ENCODE peak calls at places on chromosome 7, in four cellular contexts. One of them, this sample, is unnamed.

GRCh38 chr7:31883761-31884164 is 186.4 kb downstream of the PDE1C start:
- DNase-seq in GM12865: peak; percentile 64
- DNase-seq in GM23338: no peak
- DNase-seq in adrenal gland: peak; percentile 61
- DNase-seq in this sample: no peak

GRCh38 chr7:158351481-158351880 is 236.1 kb downstream of the PTPRN2 start:
- DNase-seq in GM12865: no peak
- DNase-seq in GM23338: no peak
- DNase-seq in adrenal gland: no peak
- DNase-seq in this sample: no peak

GRCh38 chr7:43199333-43199732 is 86.9 kb downstream of the HECW1 start:
- DNase-seq in GM12865: no peak
- DNase-seq in GM23338: no peak
- DNase-seq in adrenal gland: no peak
- DNase-seq in this sample: no peak

GRCh38 chr7:155299539-155300202 is 2.0 kb downstream of the INSIG1 start:
- DNase-seq in GM12865: peak; percentile 40
- DNase-seq in GM23338: no peak
- DNase-seq in adrenal gland: no peak
- DNase-seq in this sample: peak; percentile 64

GRCh38 chr7:16590424-16590823 is 55.1 kb downstream of the ANKMY2 start:
- DNase-seq in GM12865: no peak
- DNase-seq in GM23338: no peak
- DNase-seq in adrenal gland: no peak
- DNase-seq in this sample: no peak

GRCh38 chr7:155430606-155431005 is 27.3 kb upstream of the EN2 start:
- DNase-seq in GM12865: no peak
- DNase-seq in GM23338: no peak
- DNase-seq in adrenal gland: no peak
- DNase-seq in this sample: no peak

GRCh38 chr7:125383324-125383723 is 453.7 kb upstream of the POT1 start:
- DNase-seq in GM12865: no peak
- DNase-seq in GM23338: peak; percentile 52
- DNase-seq in adrenal gland: no peak
- DNase-seq in this sample: no peak

GRCh38 chr7:134140889-134141867 is 14.0 kb downstream of the LRGUK start:
- DNase-seq in GM12865: peak; percentile 69
- DNase-seq in GM23338: peak; percentile 94
- DNase-seq in adrenal gland: peak; percentile 89
- DNase-seq in this sample: no peak

GRCh38 chr7:84637568-84638338 is 443.2 kb upstream of the SEMA3A start:
- DNase-seq in GM12865: no peak
- DNase-seq in GM23338: peak; percentile 74
- DNase-seq in adrenal gland: no peak
- DNase-seq in this sample: peak; percentile 81

GRCh38 chr7:131080754-131081153 is 246.9 kb upstream of the MKLN1 start:
- DNase-seq in GM12865: no peak
- DNase-seq in GM23338: no peak
- DNase-seq in adrenal gland: no peak
- DNase-seq in this sample: no peak

GRCh38 chr7:23334482-23335056 is 35.4 kb downstream of the MALSU1 start:
- DNase-seq in GM12865: no peak
- DNase-seq in GM23338: no peak
- DNase-seq in adrenal gland: peak; percentile 59
- DNase-seq in this sample: peak; percentile 72

GRCh38 chr7:140326116-140326928 is 72.0 kb downstream of the SLC37A3 start:
- DNase-seq in GM12865: peak; percentile 51
- DNase-seq in GM23338: peak; percentile 72
- DNase-seq in adrenal gland: peak; percentile 86
- DNase-seq in this sample: peak; percentile 26

GRCh38 chr7:33674804-33675411 is 230.4 kb upstream of the BMPER start:
- DNase-seq in GM12865: peak; percentile 44
- DNase-seq in GM23338: peak; percentile 50
- DNase-seq in adrenal gland: no peak
- DNase-seq in this sample: no peak

GRCh38 chr7:96320437-96320836 is 1.5 kb downstream of the SLC25A13 start:
- DNase-seq in GM12865: peak; percentile 74
- DNase-seq in GM23338: no peak
- DNase-seq in adrenal gland: no peak
- DNase-seq in this sample: no peak

GRCh38 chr7:156752371-156753297 is 112.1 kb downstream of the RNF32 start:
- DNase-seq in GM12865: no peak
- DNase-seq in GM23338: peak; percentile 26
- DNase-seq in adrenal gland: no peak
- DNase-seq in this sample: no peak

GRCh38 chr7:55179897-55180682 is 161.3 kb downstream of the EGFR start:
- DNase-seq in GM12865: no peak
- DNase-seq in GM23338: no peak
- DNase-seq in adrenal gland: no peak
- DNase-seq in this sample: no peak

GRCh38 chr7:81135322-81135721 is 216.5 kb upstream of the SEMA3C start:
- DNase-seq in GM12865: no peak
- DNase-seq in GM23338: no peak
- DNase-seq in adrenal gland: no peak
- DNase-seq in this sample: no peak

GRCh38 chr7:491292-491957 is 28.2 kb downstream of the PDGFA start:
- DNase-seq in GM12865: no peak
- DNase-seq in GM23338: no peak
- DNase-seq in adrenal gland: no peak
- DNase-seq in this sample: no peak

GRCh38 chr7:118195837-118196474 is 12.0 kb downstream of the LSM8 start:
- DNase-seq in GM12865: peak; percentile 72
- DNase-seq in GM23338: peak; percentile 90
- DNase-seq in adrenal gland: peak; percentile 82
- DNase-seq in this sample: no peak

GRCh38 chr7:74441801-74442200 is 11.9 kb upstream of the GTF2IRD1 start:
- DNase-seq in GM12865: no peak
- DNase-seq in GM23338: no peak
- DNase-seq in adrenal gland: no peak
- DNase-seq in this sample: no peak

GRCh38 chr7:100158229-100159098 is at the start of gene TRAPPC14:
- DNase-seq in GM12865: peak; percentile 85
- DNase-seq in GM23338: peak; percentile 97
- DNase-seq in adrenal gland: peak; percentile 94
- DNase-seq in this sample: peak; percentile 41

GRCh38 chr7:101669307-101669706 is 40.2 kb upstream of the MYL10 start:
- DNase-seq in GM12865: peak; percentile 21
- DNase-seq in GM23338: peak; percentile 51
- DNase-seq in adrenal gland: no peak
- DNase-seq in this sample: no peak

GRCh38 chr7:152341039-152341913 is 94.5 kb downstream of the KMT2C start:
- DNase-seq in GM12865: peak; percentile 59
- DNase-seq in GM23338: peak; percentile 28
- DNase-seq in adrenal gland: peak; percentile 70
- DNase-seq in this sample: no peak

GRCh38 chr7:1883834-1884582 is 213.9 kb downstream of the ELFN1 start:
- DNase-seq in GM12865: no peak
- DNase-seq in GM23338: peak; percentile 65
- DNase-seq in adrenal gland: no peak
- DNase-seq in this sample: no peak
- TF ChIP-seq CTCF in GM12865: no peak
- TF ChIP-seq CTCF in GM23338: peak; percentile 59
- TF ChIP-seq CTCF in adrenal gland: no peak
- TF ChIP-seq CTCF in this sample: peak; percentile 6

GRCh38 chr7:104548861-104549260 is 220.5 kb downstream of the LHFPL3 start:
- DNase-seq in GM12865: no peak
- DNase-seq in GM23338: peak; percentile 50
- DNase-seq in adrenal gland: no peak
- DNase-seq in this sample: no peak
- TF ChIP-seq CTCF in GM12865: no peak
- TF ChIP-seq CTCF in GM23338: peak; percentile 48
- TF ChIP-seq CTCF in adrenal gland: no peak
- TF ChIP-seq CTCF in this sample: no peak

DNA sequence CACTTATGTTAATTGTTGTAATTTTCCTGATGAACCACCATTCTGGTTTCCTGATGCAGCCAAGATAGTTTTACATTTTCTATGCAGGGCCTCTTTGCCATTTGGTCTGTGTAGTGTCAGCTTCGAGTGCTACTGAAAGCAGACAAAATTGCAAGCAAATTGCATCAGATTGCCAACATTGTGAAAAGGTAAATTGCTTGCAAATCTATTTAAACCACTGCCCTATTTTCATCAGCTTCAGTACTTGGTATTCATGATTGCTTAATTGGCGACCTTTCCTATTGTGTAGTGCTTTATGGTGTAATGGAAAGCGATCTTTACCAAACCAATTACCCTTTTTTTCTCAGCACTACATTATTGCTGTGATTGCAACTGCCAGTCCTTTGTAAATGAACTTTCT is 177.5 kb upstream of the SP8 start:
- DNase-seq in GM12865: no peak
- DNase-seq in GM23338: no peak
- DNase-seq in adrenal gland: no peak
- DNase-seq in this sample: no peak
- TF ChIP-seq CTCF in GM12865: no peak
- TF ChIP-seq CTCF in GM23338: no peak
- TF ChIP-seq CTCF in adrenal gland: no peak
- TF ChIP-seq CTCF in this sample: no peak

DNA sequence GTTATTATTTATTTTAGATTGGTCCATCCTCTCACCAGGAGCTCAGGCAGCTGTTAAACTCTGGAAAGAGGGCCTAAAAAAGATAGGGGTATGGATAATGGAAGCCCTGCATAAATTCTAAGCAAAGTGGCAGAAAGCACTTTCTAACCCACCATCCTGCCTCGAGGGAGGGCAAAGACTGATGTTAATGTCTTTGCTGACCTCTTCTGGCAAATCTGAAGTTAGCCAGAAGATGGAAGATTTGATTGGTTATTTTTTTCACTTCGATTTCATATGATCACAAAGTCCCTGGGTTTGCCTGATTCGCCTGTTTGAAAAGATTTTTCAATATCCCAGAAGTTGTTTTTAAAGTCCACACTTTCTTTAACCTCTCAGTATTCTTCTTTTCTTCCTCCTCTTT is 24.8 kb downstream of the OR9A2 start:
- DNase-seq in GM12865: peak; percentile 20
- DNase-seq in GM23338: peak; percentile 42
- DNase-seq in adrenal gland: no peak
- DNase-seq in this sample: no peak
- TF ChIP-seq CTCF in GM12865: peak; percentile 9
- TF ChIP-seq CTCF in GM23338: peak; percentile 77
- TF ChIP-seq CTCF in adrenal gland: no peak
- TF ChIP-seq CTCF in this sample: peak; percentile 37

GRCh38 chr7:4995429-4995969 is 36.5 kb upstream of the MMD2 start:
- DNase-seq in GM12865: no peak
- DNase-seq in GM23338: no peak
- DNase-seq in adrenal gland: no peak
- DNase-seq in this sample: no peak
- TF ChIP-seq CTCF in GM12865: no peak
- TF ChIP-seq CTCF in GM23338: no peak
- TF ChIP-seq CTCF in adrenal gland: no peak
- TF ChIP-seq CTCF in this sample: no peak

GRCh38 chr7:15462721-15463389 is 99.0 kb downstream of the AGMO start:
- DNase-seq in GM12865: no peak
- DNase-seq in GM23338: no peak
- DNase-seq in adrenal gland: no peak
- DNase-seq in this sample: no peak
- TF ChIP-seq CTCF in GM12865: no peak
- TF ChIP-seq CTCF in GM23338: no peak
- TF ChIP-seq CTCF in adrenal gland: no peak
- TF ChIP-seq CTCF in this sample: no peak

GRCh38 chr7:35588647-35589046 is 106.3 kb downstream of the HERPUD2 start:
- DNase-seq in GM12865: no peak
- DNase-seq in GM23338: no peak
- DNase-seq in adrenal gland: no peak
- DNase-seq in this sample: no peak

GRCh38 chr7:35599061-35599460 is 95.9 kb downstream of the HERPUD2 start:
- DNase-seq in GM12865: no peak
- DNase-seq in GM23338: no peak
- DNase-seq in adrenal gland: no peak
- DNase-seq in this sample: no peak

GRCh38 chr7:35596061-35596460 is 98.9 kb downstream of the HERPUD2 start:
- DNase-seq in GM12865: no peak
- DNase-seq in GM23338: no peak
- DNase-seq in adrenal gland: no peak
- DNase-seq in this sample: no peak

GRCh38 chr7:35599642-35600041 is 95.3 kb downstream of the HERPUD2 start:
- DNase-seq in GM12865: no peak
- DNase-seq in GM23338: no peak
- DNase-seq in adrenal gland: no peak
- DNase-seq in this sample: no peak

DNA sequence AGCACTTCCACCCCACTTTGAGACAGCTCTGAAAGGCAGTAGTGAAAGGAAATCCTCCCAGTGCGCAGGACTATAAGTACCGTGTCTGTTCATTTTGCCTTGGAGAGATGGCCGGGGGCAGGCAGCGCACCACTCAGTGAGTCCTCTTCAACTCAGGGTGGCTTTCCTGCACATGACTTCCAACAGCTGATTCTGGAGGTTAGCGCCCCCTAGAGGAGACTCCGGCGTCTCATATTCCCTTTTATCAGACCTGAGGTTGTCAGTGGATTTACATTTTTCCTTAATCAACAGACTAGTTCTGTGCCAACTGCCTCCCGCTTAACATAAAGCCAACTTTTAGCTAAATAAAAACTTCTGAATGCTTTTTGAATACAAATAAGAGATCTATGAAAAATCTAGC is 101.0 kb downstream of the HERPUD2 start:
- DNase-seq in GM12865: peak; percentile 33
- DNase-seq in GM23338: peak; percentile 82
- DNase-seq in adrenal gland: no peak
- DNase-seq in this sample: no peak
- TF ChIP-seq CTCF in GM12865: peak; percentile 43
- TF ChIP-seq CTCF in GM23338: peak; percentile 84
- TF ChIP-seq CTCF in adrenal gland: no peak
- TF ChIP-seq CTCF in this sample: peak; percentile 47

DNA sequence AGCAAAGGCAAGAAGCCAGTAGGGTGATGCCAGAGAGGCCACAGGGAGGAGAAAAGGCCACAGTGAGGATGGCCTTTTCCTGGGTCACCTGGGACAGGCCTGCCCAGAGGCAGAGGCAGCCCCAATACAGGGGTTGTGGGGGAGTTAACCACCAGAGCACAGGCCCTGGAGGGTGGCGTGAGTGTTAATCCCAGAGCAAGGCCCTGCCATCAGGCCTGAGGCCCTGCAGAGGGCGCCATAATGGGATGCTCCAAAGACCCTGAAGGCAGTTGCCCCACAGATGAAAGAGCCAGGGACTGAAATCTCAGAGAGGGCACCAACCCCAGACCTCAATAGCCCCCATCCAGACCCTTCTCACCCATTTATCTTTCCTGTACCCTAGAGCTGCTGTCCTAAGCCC is 23.9 kb downstream of the SLC13A4 start:
- DNase-seq in GM12865: no peak
- DNase-seq in GM23338: peak; percentile 88
- DNase-seq in adrenal gland: no peak
- DNase-seq in this sample: no peak
- TF ChIP-seq CTCF in GM12865: peak; percentile 32
- TF ChIP-seq CTCF in GM23338: peak; percentile 85
- TF ChIP-seq CTCF in adrenal gland: no peak
- TF ChIP-seq CTCF in this sample: peak; percentile 51

GRCh38 chr7:50671397-50671796 is 106.2 kb upstream of the DDC start:
- DNase-seq in GM12865: no peak
- DNase-seq in GM23338: no peak
- DNase-seq in adrenal gland: no peak
- DNase-seq in this sample: no peak
- TF ChIP-seq CTCF in GM12865: no peak
- TF ChIP-seq CTCF in GM23338: no peak
- TF ChIP-seq CTCF in adrenal gland: no peak
- TF ChIP-seq CTCF in this sample: no peak